ENCODE peak calls at places on chromosomes 11 and 22, in four cellular contexts. R is colonic mucosa, W is aorta, F is fibroblast of pulmonary artery. P is an unnamed sample.

GRCh38 chr11:66317766-66318575 is 1.1 kb upstream of the CD248 start:
- DNase-seq in R (peak; percentile 46), W (peak; percentile 81), F (peak; percentile 96), P (peak; percentile 86)

GRCh38 chr22:31049815-31050420 is 31.2 kb upstream of the SMTN start:
- DNase-seq in R (no peak), W (no peak), F (peak; percentile 56), P (no peak)

GRCh38 chr11:10459029-10459970 is 4.2 kb downstream of the AMPD3 start:
- DNase-seq in R (no peak), W (no peak), F (peak; percentile 10), P (no peak)

GRCh38 chr22:23519442-23520177 is 60.5 kb downstream of the IGLL1 start:
- DNase-seq in R (no peak), W (peak; percentile 34), F (no peak), P (no peak)

GRCh38 chr22:37020192-37020479 is 594 bp downstream of the MPST start:
- DNase-seq in R (peak; percentile 80), W (no peak), F (peak; percentile 51), P (no peak)

GRCh38 chr11:13140873-13141655 is 131.9 kb downstream of the RASSF10 start:
- DNase-seq in R (peak; percentile 34), W (no peak), F (no peak), P (no peak)

GRCh38 chr11:10529279-10529678 is 11.7 kb downstream of the RNF141 start:
- DNase-seq in R (no peak), W (no peak), F (no peak), P (no peak)

GRCh38 chr22:50186789-50187523 is 1.2 kb downstream of the TRABD start:
- DNase-seq in R (peak; percentile 81), W (peak; percentile 49), F (peak; percentile 37), P (peak; percentile 55)

GRCh38 chr11:47004595-47005033 is 68.1 kb downstream of the CSTPP1 start:
- DNase-seq in R (peak; percentile 73), W (peak; percentile 81), F (peak; percentile 97), P (peak; percentile 92)

GRCh38 chr11:13210424-13210823 is 67.2 kb upstream of the BMAL1 start:
- DNase-seq in R (peak; percentile 64), W (peak; percentile 53), F (peak; percentile 90), P (peak; percentile 37)

GRCh38 chr22:44697423-44698179 is 4.4 kb upstream of the PRR5 start:
- DNase-seq in R (peak; percentile 86), W (peak; percentile 81), F (peak; percentile 74), P (peak; percentile 84)

GRCh38 chr22:46054091-46054877 is 77.3 kb upstream of the WNT7B start:
- DNase-seq in R (peak; percentile 68), W (peak; percentile 88), F (peak; percentile 77), P (peak; percentile 93)

GRCh38 chr11:78651923-78652602 is 77.4 kb upstream of the NARS2 start:
- DNase-seq in R (no peak), W (no peak), F (no peak), P (no peak)

GRCh38 chr11:46675949-46676348 is 24.5 kb downstream of the ARHGAP1 start:
- DNase-seq in R (no peak), W (peak; percentile 42), F (no peak), P (peak; percentile 53)

GRCh38 chr11:74492084-74492483 is 1.4 kb downstream of the LIPT2 start:
- DNase-seq in R (no peak), W (no peak), F (no peak), P (no peak)

GRCh38 chr22:50677493-50678217 is 5.0 kb downstream of the SHANK3 start:
- DNase-seq in R (no peak), W (no peak), F (no peak), P (no peak)

GRCh38 chr11:100821198-100821597 is 134.1 kb downstream of the ARHGAP42 start:
- DNase-seq in R (no peak), W (no peak), F (peak; percentile 70), P (no peak)

GRCh38 chr22:41848468-41848867 is 15.6 kb downstream of the SREBF2 start:
- DNase-seq in R (peak; percentile 90), W (peak; percentile 70), F (no peak), P (no peak)

GRCh38 chr11:118136826-118137225 is 15.8 kb downstream of the SCN4B start:
- DNase-seq in R (no peak), W (peak; percentile 30), F (no peak), P (no peak)

GRCh38 chr11:127919206-127920000 is 668.0 kb downstream of the ETS1 start:
- DNase-seq in R (no peak), W (no peak), F (peak; percentile 73), P (no peak)

GRCh38 chr11:88206746-88207145 is 31.5 kb upstream of the RAB38 start:
- DNase-seq in R (no peak), W (no peak), F (peak; percentile 8), P (no peak)

GRCh38 chr11:501683-502287 is 5.3 kb downstream of the RNH1 start:
- DNase-seq in R (no peak), W (peak; percentile 46), F (no peak), P (peak; percentile 63)

GRCh38 chr11:130449996-130450419 is 1.6 kb downstream of the ADAMTS15 start:
- DNase-seq in R (peak; percentile 86), W (peak; percentile 89), F (peak; percentile 90), P (peak; percentile 90)

GRCh38 chr11:69208190-69209037 is 52.7 kb downstream of the SMIM38 start:
- DNase-seq in R (no peak), W (no peak), F (no peak), P (no peak)

GRCh38 chr11:66466225-66467033 is at the start of gene PELI3:
- DNase-seq in R (peak; percentile 97), W (peak; percentile 96), F (peak; percentile 92), P (peak; percentile 97)

GRCh38 chr11:130179396-130180306 is 20.1 kb downstream of the ST14 start:
- DNase-seq in R (peak; percentile 70), W (peak; percentile 44), F (no peak), P (no peak)

GRCh38 chr11:123173040-123173855 is 21.8 kb downstream of the CLMP start:
- DNase-seq in R (no peak), W (no peak), F (peak; percentile 92), P (no peak)
- H3K4me3 ChIP-seq in R (no peak overlapping the region), W (no peak overlapping the region), F (no peak overlapping the region), P (no peak overlapping the region)

DNA sequence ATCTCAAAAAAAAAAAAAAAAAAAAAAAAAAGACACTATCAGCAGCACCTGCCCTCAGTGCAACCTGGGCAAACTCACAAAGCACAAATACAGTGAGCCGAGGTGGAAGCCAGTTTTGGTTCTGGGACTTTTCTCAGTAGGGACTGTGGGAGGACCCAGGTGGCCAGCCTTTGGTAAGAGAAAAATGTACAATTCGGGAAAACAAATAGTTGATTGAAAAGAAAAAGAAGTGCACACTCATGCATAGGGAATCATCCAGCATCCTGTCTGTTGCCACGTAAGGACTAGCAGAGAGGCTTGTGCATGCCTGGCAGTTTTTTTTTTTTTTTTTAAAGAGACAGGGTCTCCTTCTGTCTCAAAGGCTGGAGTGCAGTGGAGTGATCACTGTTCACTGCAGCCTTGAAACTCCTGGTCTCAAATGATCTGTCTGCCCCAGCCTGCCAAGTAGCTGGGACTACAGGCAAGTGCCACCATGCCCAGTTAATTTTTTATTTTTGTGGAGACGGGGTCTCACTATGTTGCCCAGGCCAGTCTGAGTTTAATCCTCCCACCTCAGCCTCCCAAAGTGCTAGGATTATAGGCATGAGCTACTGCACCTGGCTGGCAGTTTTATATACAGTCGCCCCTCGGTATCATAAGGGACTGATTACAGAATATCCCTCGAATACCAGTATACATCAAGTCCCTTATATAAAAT is 36.7 kb downstream of the TPST2 start:
- DNase-seq in R (no peak), W (no peak), F (peak; percentile 83), P (no peak)
- H3K4me3 ChIP-seq in R (no peak overlapping the region), W (no peak overlapping the region), F (peak overlapping the region; percentile 22), P (no peak overlapping the region)

GRCh38 chr22:19525666-19526065 is 1.5 kb upstream of the CLDN5 start:
- DNase-seq in R (no peak), W (no peak), F (no peak), P (no peak)

GRCh38 chr22:19524170-19525115 is at the start of gene CLDN5:
- DNase-seq in R (no peak), W (no peak), F (peak; percentile 19), P (peak; percentile 80)

GRCh38 chr22:19526702-19527111 is 2.5 kb upstream of the CLDN5 start:
- DNase-seq in R (no peak), W (no peak), F (no peak), P (no peak)

GRCh38 chr22:19526076-19526701 is 2.0 kb upstream of the CLDN5 start:
- DNase-seq in R (no peak), W (no peak), F (no peak), P (no peak)

GRCh38 chr22:19525116-19525660 is 978 bp upstream of the CLDN5 start:
- DNase-seq in R (no peak), W (no peak), F (no peak), P (peak; percentile 61)
- H3K4me3 ChIP-seq in R (no peak overlapping the region), W (no peak overlapping the region), F (no peak overlapping the region), P (peak overlapping the region; percentile 39)

DNA sequence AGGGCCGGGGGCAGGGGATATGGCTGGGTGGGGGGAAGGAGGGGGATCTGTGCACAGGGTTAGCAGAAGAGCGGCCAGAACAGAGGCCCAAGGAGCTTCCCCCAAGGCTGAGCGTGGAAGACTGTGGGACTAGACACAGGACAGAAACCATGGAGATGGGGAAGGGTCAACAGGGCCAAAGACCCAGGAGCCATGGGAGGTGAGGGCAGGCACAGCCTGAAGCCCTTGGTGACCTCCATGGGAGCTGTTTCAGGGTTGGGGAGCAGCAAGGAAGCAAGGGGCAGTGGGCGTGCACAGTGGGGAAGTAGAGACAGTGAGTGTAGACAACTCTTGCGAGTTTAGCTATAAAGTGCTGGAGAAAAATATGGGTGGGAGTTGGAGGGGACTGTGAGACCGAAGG is 56.6 kb downstream of the WNT11 start:
- DNase-seq in R (no peak), W (no peak), F (no peak), P (no peak)
- H3K4me3 ChIP-seq in R (no peak overlapping the region), W (no peak overlapping the region), F (no peak overlapping the region), P (no peak overlapping the region)

GRCh38 chr22:43118024-43118849 is 7.7 kb downstream of the BIK start:
- DNase-seq in R (peak; percentile 74), W (no peak), F (no peak), P (no peak)
- H3K4me3 ChIP-seq in R (no peak overlapping the region), W (no peak overlapping the region), F (no peak overlapping the region), P (no peak overlapping the region)

DNA sequence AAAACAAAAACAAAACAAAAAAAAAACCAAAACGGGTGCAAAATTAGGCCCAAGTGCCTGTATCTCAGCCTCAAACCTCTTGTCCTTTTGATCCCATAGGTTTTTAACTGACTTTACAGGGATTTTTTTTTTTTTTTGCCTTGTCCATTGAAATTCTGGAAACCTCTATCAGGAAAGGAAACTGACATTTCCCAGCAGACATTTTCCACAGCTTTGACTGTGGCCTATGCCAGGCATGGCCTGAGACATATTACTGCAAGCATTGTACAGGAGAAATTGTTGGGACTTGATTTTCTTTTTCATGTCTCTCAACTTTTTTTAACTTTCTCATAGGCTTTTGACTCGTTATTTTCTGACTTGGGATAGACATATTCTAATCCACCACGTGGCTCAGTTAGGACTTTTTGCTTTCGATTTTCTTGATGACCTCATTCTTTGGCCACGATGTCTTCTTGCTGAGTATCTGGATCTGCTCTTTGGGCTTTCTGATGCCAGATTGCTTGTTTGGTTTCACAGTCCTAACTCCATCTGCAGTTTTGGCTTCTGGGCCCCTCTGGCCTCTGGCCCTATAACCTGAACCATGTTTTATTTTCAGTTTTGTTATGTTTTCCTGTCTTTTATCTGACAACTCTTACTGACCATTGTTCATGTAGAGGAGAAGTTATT is 336.1 kb upstream of the C11orf87 start:
- DNase-seq in R (no peak), W (no peak), F (peak; percentile 75), P (peak; percentile 82)
- H3K4me3 ChIP-seq in R (no peak overlapping the region), W (no peak overlapping the region), F (no peak overlapping the region), P (no peak overlapping the region)

P was measured in right cardiac atrium.